ENCODE peak calls at places on chromosomes 16 and 17, in seven cellular contexts. One of them, this sample, is unnamed. For H3K36me3, the result is how much of the 10 kb centered on the place peaks cover.

GRCh38 chr17:77140878-77141767 is at the start of gene SEC14L1:
- DNase-seq in tibial nerve: no peak
- DNase-seq in K562: peak
- DNase-seq in lower lobe of right lung: peak
- DNase-seq in neuronal stem cell: peak
- DNase-seq in RWPE2: no peak
- DNase-seq in kidney: peak
- DNase-seq in this sample: peak

GRCh38 chr16:85067024-85067423 is 39.4 kb downstream of the KIAA0513 start:
- DNase-seq in tibial nerve: no peak
- DNase-seq in lower lobe of right lung: no peak
- DNase-seq in kidney: no peak
- DNase-seq in neuronal stem cell: no peak
- DNase-seq in RWPE2: no peak
- DNase-seq in K562: no peak
- DNase-seq in this sample: no peak

GRCh38 chr17:32933881-32934280 is 5.9 kb downstream of the TMEM98 start:
- DNase-seq in neuronal stem cell: no peak
- DNase-seq in kidney: no peak
- DNase-seq in tibial nerve: no peak
- DNase-seq in RWPE2: no peak
- DNase-seq in lower lobe of right lung: no peak
- DNase-seq in K562: no peak
- DNase-seq in this sample: no peak

GRCh38 chr17:3794890-3795757 is 5.9 kb downstream of the ITGAE start:
- DNase-seq in tibial nerve: no peak
- DNase-seq in lower lobe of right lung: no peak
- DNase-seq in neuronal stem cell: no peak
- DNase-seq in K562: no peak
- DNase-seq in RWPE2: no peak
- DNase-seq in kidney: no peak
- DNase-seq in this sample: peak

GRCh38 chr16:9082422-9082821 is 9.0 kb upstream of the HAPSTR1 start:
- DNase-seq in lower lobe of right lung: no peak
- DNase-seq in RWPE2: no peak
- DNase-seq in neuronal stem cell: no peak
- DNase-seq in tibial nerve: no peak
- DNase-seq in K562: no peak
- DNase-seq in kidney: no peak
- DNase-seq in this sample: no peak

GRCh38 chr17:28883967-28884702 is 13.4 kb downstream of the FLOT2 start:
- DNase-seq in kidney: peak
- DNase-seq in lower lobe of right lung: no peak
- DNase-seq in RWPE2: no peak
- DNase-seq in tibial nerve: no peak
- DNase-seq in K562: no peak
- DNase-seq in neuronal stem cell: no peak
- DNase-seq in this sample: no peak

GRCh38 chr16:3654249-3654991 is at the start of gene DNASE1:
- DNase-seq in neuronal stem cell: peak
- DNase-seq in tibial nerve: peak
- DNase-seq in K562: peak
- DNase-seq in RWPE2: peak
- DNase-seq in lower lobe of right lung: peak
- DNase-seq in kidney: peak
- DNase-seq in this sample: peak

GRCh38 chr17:39750131-39751015 is 12.6 kb downstream of the GRB7 start:
- DNase-seq in lower lobe of right lung: peak
- DNase-seq in tibial nerve: no peak
- DNase-seq in kidney: no peak
- DNase-seq in RWPE2: no peak
- DNase-seq in neuronal stem cell: no peak
- DNase-seq in K562: no peak
- DNase-seq in this sample: no peak

GRCh38 chr17:4504188-4504587 is 5.5 kb downstream of the SPNS2 start:
- DNase-seq in neuronal stem cell: no peak
- DNase-seq in lower lobe of right lung: no peak
- DNase-seq in tibial nerve: no peak
- DNase-seq in RWPE2: no peak
- DNase-seq in K562: no peak
- DNase-seq in kidney: peak
- DNase-seq in this sample: no peak

GRCh38 chr17:61795546-61795945 is 67.8 kb downstream of the BRIP1 start:
- DNase-seq in neuronal stem cell: no peak
- DNase-seq in tibial nerve: no peak
- DNase-seq in lower lobe of right lung: no peak
- DNase-seq in RWPE2: no peak
- DNase-seq in K562: no peak
- DNase-seq in kidney: no peak
- DNase-seq in this sample: no peak

GRCh38 chr17:14297161-14297851 is 3.6 kb upstream of the HS3ST3B1 start:
- DNase-seq in tibial nerve: no peak
- DNase-seq in K562: no peak
- DNase-seq in neuronal stem cell: peak
- DNase-seq in lower lobe of right lung: peak
- DNase-seq in RWPE2: no peak
- DNase-seq in kidney: peak
- DNase-seq in this sample: peak

GRCh38 chr17:49708515-49709161 is 874 bp upstream of the SLC35B1 start:
- DNase-seq in tibial nerve: no peak
- DNase-seq in kidney: no peak
- DNase-seq in lower lobe of right lung: no peak
- DNase-seq in K562: peak
- DNase-seq in RWPE2: no peak
- DNase-seq in neuronal stem cell: no peak
- DNase-seq in this sample: no peak

DNA sequence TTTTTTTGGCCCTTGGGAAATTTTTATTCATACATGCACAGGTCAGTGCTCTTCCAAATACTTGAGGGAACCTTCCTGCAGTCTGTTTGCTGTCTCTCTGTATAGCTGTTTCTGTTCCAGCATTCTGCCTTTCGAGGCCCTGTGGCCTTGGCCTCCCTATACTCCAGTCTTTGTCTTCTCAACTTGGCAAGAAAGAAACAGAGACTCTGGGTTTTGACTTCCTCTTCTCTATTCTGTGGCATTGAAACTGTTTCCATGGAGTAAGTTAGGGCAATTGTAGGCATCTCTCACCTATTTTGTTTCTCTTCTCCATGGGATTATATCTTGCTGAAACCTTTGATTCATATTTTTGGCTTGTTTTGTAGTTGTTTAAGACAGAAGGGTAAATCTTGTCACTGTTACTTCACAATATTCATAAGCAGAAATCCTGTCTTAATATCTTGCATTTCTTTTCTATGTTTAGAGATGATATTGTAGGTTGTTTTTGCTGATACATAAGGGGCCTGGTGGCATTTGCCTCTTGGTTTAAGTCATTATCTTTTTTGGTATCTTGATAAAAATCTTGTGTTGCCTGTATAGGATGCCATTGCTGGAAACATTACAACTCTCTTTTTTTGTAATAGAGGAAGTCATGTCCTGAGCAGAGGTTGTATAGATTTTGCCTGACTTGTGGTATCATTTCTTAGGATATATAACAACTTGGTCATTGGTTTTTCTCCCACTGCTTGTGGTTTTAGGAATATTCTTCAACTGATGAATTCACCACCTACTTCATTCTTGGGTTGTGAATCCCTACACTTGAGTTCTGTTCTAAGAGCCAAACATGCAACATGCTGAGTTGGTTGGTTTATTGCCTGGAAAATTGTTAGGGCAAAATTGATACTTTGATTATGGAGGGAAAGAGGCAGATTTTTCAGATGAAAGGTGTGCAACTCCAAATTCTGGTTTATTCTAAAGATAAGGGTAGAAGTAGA is 168.6 kb downstream of the FTO start:
- DNase-seq in lower lobe of right lung: no peak
- DNase-seq in tibial nerve: no peak
- DNase-seq in K562: no peak
- DNase-seq in RWPE2: no peak
- DNase-seq in neuronal stem cell: no peak
- DNase-seq in kidney: no peak
- DNase-seq in this sample: no peak
- H3K27ac ChIP-seq in lower lobe of right lung: no peak
- H3K27ac ChIP-seq in tibial nerve: no peak
- H3K27ac ChIP-seq in K562: no peak
- H3K27ac ChIP-seq in RWPE2: no peak
- H3K27ac ChIP-seq in neuronal stem cell: no peak
- H3K27ac ChIP-seq in kidney: no peak
- H3K27ac ChIP-seq in this sample: no peak

GRCh38 chr16:27427538-27427937 is 25.6 kb downstream of the IL21R start:
- DNase-seq in RWPE2: no peak
- DNase-seq in tibial nerve: no peak
- DNase-seq in kidney: no peak
- DNase-seq in K562: no peak
- DNase-seq in lower lobe of right lung: no peak
- DNase-seq in neuronal stem cell: no peak
- DNase-seq in this sample: no peak
- H3K4me3 ChIP-seq in RWPE2: no peak
- H3K4me3 ChIP-seq in tibial nerve: no peak
- H3K4me3 ChIP-seq in kidney: no peak
- H3K4me3 ChIP-seq in K562: peak
- H3K4me3 ChIP-seq in lower lobe of right lung: no peak
- H3K4me3 ChIP-seq in neuronal stem cell: peak
- H3K4me3 ChIP-seq in this sample: no peak

DNA sequence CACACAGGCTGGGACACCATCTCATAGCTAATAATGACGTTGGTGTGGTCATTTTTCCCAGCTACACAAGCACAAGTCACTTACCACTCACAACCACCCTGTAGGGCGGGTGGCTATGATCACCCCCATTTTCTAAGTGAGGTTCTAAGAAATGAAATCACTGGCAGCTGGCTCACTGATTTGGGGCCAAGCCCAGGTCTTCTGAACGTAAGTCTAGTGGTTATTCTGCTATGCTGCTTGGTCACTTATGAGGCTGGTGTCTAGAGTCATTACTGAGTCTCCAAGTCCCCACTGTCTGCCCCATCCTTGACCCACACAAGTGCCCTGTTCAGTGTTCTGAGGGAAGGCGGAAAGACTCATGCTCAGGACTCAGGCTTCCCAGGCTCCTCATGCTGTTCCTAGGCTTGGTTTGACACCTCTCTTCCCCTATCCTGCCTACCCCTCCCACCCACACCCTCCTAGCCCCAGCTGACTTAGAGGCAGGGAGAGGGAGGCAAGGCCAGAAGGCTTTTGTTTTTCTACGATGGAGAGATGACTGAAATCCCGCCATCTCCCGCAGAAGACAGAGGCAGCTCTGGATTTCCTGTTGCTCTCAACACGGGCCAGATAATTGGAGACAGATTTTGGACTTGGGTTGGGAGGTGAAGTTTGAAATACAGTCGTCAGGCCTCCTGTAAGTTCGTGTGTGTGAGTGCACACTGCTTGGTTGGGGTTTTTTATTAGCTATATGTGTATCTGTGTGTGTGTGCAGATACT is 32.2 kb downstream of the FZD2 start:
- DNase-seq in tibial nerve: no peak
- DNase-seq in lower lobe of right lung: no peak
- DNase-seq in neuronal stem cell: no peak
- DNase-seq in kidney: peak
- DNase-seq in K562: no peak
- DNase-seq in RWPE2: no peak
- DNase-seq in this sample: no peak
- H3K36me3 ChIP-seq in tibial nerve: under half
- H3K36me3 ChIP-seq in lower lobe of right lung: under half
- H3K36me3 ChIP-seq in neuronal stem cell: under half
- H3K36me3 ChIP-seq in kidney: under half
- H3K36me3 ChIP-seq in K562: under half
- H3K36me3 ChIP-seq in RWPE2: under half
- H3K36me3 ChIP-seq in this sample: under half

GRCh38 chr17:75643033-75644017 is 10.1 kb downstream of the SMIM5 start:
- DNase-seq in neuronal stem cell: no peak
- DNase-seq in lower lobe of right lung: no peak
- DNase-seq in tibial nerve: no peak
- DNase-seq in K562: no peak
- DNase-seq in RWPE2: no peak
- DNase-seq in kidney: peak
- DNase-seq in this sample: no peak

GRCh38 chr17:75639771-75640555 is 6.7 kb downstream of the SMIM5 start:
- DNase-seq in RWPE2: no peak
- DNase-seq in kidney: peak
- DNase-seq in lower lobe of right lung: peak
- DNase-seq in neuronal stem cell: no peak
- DNase-seq in tibial nerve: no peak
- DNase-seq in K562: no peak
- DNase-seq in this sample: no peak

GRCh38 chr17:75640556-75641119 is 7.4 kb downstream of the SMIM5 start:
- DNase-seq in RWPE2: no peak
- DNase-seq in neuronal stem cell: no peak
- DNase-seq in lower lobe of right lung: no peak
- DNase-seq in K562: no peak
- DNase-seq in kidney: peak
- DNase-seq in tibial nerve: no peak
- DNase-seq in this sample: no peak

GRCh38 chr17:75641343-75641742 is 8.1 kb downstream of the SMIM5 start:
- DNase-seq in tibial nerve: no peak
- DNase-seq in lower lobe of right lung: no peak
- DNase-seq in neuronal stem cell: no peak
- DNase-seq in kidney: peak
- DNase-seq in K562: no peak
- DNase-seq in RWPE2: no peak
- DNase-seq in this sample: no peak

DNA sequence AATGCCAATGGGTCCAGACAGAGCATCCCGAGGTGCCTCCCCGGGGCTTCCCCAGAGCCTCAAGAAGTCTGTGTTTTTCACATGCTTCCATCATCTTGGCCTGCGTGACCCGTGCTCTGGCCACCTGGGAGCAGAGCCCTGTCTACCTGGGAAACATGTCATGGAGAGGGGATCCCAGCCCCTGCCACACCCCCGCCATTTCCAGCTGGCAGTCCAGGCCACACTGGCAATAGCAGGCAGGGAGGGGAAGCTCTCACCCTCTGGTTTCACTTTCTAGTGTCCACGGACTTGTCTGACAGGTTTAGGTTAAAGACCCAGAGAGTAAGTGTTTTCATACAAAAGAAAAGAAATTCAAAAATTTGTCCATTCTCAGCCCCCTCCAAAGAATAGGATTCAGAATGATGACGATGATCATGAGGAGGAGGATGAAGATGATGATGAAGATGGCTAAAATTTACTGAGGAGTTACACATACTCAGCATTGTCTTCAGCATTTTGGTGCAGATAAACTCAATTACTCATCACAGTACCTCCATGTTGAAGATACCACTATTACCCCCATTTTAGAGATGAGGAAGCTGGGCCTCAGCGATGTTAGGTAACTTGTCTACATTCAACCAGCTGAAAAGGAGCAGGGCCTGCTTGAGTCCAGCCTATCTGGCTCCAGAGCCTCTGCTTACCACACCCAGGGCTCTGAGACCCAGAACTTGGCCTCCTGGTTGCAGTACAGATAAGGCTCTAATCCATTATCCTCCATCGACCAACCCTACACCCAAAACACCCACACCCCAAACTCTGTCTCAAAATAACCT is 9.2 kb downstream of the SMIM5 start:
- DNase-seq in RWPE2: no peak
- DNase-seq in neuronal stem cell: no peak
- DNase-seq in K562: peak
- DNase-seq in tibial nerve: no peak
- DNase-seq in kidney: peak
- DNase-seq in lower lobe of right lung: no peak
- DNase-seq in this sample: no peak
- H3K27ac ChIP-seq in RWPE2: no peak
- H3K27ac ChIP-seq in neuronal stem cell: no peak
- H3K27ac ChIP-seq in K562: no peak
- H3K27ac ChIP-seq in tibial nerve: no peak
- H3K27ac ChIP-seq in kidney: peak
- H3K27ac ChIP-seq in lower lobe of right lung: peak
- H3K27ac ChIP-seq in this sample: no peak